ENCODE peak calls at places on chromosomes 3 and 15, in seven cellular contexts. K is EL, W is fibroblast of gingiva, X is fibroblast of pulmonary artery, E is NCI-H345, H is AG09309, Z is A172. D is an unnamed sample.

GRCh38 chr3:195095035-195095703 is 175.8 kb downstream of the XXYLT1 start:
- DNase-seq in E (no peak), K (no peak), W (no peak), H (no peak), Z (no peak), X (no peak), D (peak)

GRCh38 chr3:126827121-126827520 is 123.1 kb downstream of the CHCHD6 start:
- DNase-seq in W (peak), X (peak), H (no peak), Z (no peak), E (no peak), K (no peak), D (no peak)

GRCh38 chr3:46006243-46006642 is 10.6 kb upstream of the FYCO1 start:
- DNase-seq in K (no peak), H (no peak), E (no peak), Z (no peak), W (no peak), X (no peak), D (no peak)

GRCh38 chr3:30471076-30471475 is 135.3 kb upstream of the TGFBR2 start:
- DNase-seq in H (no peak), X (peak), W (peak), Z (no peak), E (no peak), K (peak), D (no peak)

GRCh38 chr3:51773529-51773928 is 5.5 kb downstream of the IQCF6 start:
- DNase-seq in W (no peak), Z (no peak), E (no peak), H (no peak), K (no peak), X (no peak), D (no peak)

GRCh38 chr15:48602358-48603122 is 43.0 kb downstream of the FBN1 start:
- DNase-seq in H (peak), E (no peak), X (peak), K (peak), Z (peak), W (peak), D (no peak)

GRCh38 chr15:38724827-38725226 is 160.2 kb upstream of the RASGRP1 start:
- DNase-seq in X (no peak), K (no peak), E (no peak), H (no peak), Z (no peak), W (no peak), D (no peak)

GRCh38 chr3:185511711-185512110 is 12.9 kb upstream of the TMEM41A start:
- DNase-seq in H (no peak), E (no peak), K (no peak), X (no peak), Z (no peak), W (no peak), D (no peak)

GRCh38 chr3:133933097-133934024 is 37.7 kb upstream of the RAB6B start:
- DNase-seq in Z (no peak), K (no peak), H (no peak), X (no peak), E (no peak), W (no peak), D (peak)

GRCh38 chr3:42661593-42662022 is 8.1 kb downstream of the ZBTB47 start:
- DNase-seq in E (no peak), H (no peak), X (no peak), K (no peak), Z (no peak), W (no peak), D (no peak)

GRCh38 chr15:78951841-78952238 is 7.0 kb upstream of the CTSH start:
- DNase-seq in X (peak), W (no peak), Z (peak), H (no peak), K (peak), E (no peak), D (no peak)

GRCh38 chr15:76328962-76329361 is 7.6 kb upstream of the ISL2 start:
- DNase-seq in Z (peak), X (no peak), E (no peak), W (no peak), H (no peak), K (peak), D (no peak)

GRCh38 chr3:187963677-187964385 is 190.1 kb upstream of the LPP start:
- DNase-seq in K (no peak), Z (no peak), W (peak), E (no peak), H (no peak), X (peak), D (no peak)

GRCh38 chr15:87874896-87875661 is 381.5 kb downstream of the NTRK3 start:
- DNase-seq in E (no peak), X (peak), H (peak), K (peak), W (no peak), Z (peak), D (no peak)

GRCh38 chr3:148331111-148331818 is 366.4 kb upstream of the AGTR1 start:
- DNase-seq in K (no peak), H (no peak), X (no peak), W (no peak), E (no peak), Z (no peak), D (no peak)

GRCh38 chr3:146503459-146504202 is 34.3 kb upstream of the PLSCR2 start:
- DNase-seq in E (peak), Z (peak), X (peak), H (peak), K (peak), W (peak), D (no peak)

GRCh38 chr15:96764946-96765345 is 434.4 kb downstream of the NR2F2 start:
- DNase-seq in Z (no peak), E (no peak), K (no peak), H (no peak), W (no peak), X (no peak), D (no peak)

GRCh38 chr3:112143689-112144088 is 10.6 kb upstream of the GCSAM start:
- DNase-seq in K (no peak), H (no peak), Z (no peak), E (no peak), W (no peak), X (no peak), D (no peak)

GRCh38 chr3:70621451-70621850 is 309.0 kb upstream of the MDFIC2 start:
- DNase-seq in W (no peak), X (no peak), Z (no peak), E (no peak), H (no peak), K (no peak), D (no peak)

GRCh38 chr15:62288361-62289017 is 123.4 kb upstream of the C2CD4B start:
- DNase-seq in K (no peak), W (no peak), E (no peak), X (no peak), Z (no peak), H (no peak), D (no peak)

GRCh38 chr3:186931487-186932280 is 1.4 kb downstream of the ST6GAL1 start:
- DNase-seq in Z (no peak), H (no peak), W (no peak), K (peak), X (peak), E (peak), D (peak)

GRCh38 chr15:50315814-50316630 is 39.0 kb downstream of the GABPB1 start:
- DNase-seq in X (peak), K (peak), Z (peak), H (peak), W (peak), E (peak), D (no peak)

GRCh38 chr3:183275418-183275817 is 22.4 kb downstream of the B3GNT5 start:
- DNase-seq in K (peak), X (peak), E (no peak), Z (no peak), H (no peak), W (peak), D (no peak)

GRCh38 chr3:29721789-29722188 is 440.9 kb downstream of the RBMS3 start:
- DNase-seq in E (no peak), X (peak), W (peak), Z (no peak), K (no peak), H (no peak), D (no peak)

GRCh38 chr3:152222327-152222726 is 46.4 kb upstream of the MBNL1 start:
- DNase-seq in Z (no peak), H (peak), E (no peak), X (peak), W (peak), K (peak), D (no peak)

GRCh38 chr3:58383904-58384303 is 49.7 kb downstream of the PDHB start:
- DNase-seq in H (peak), Z (peak), X (peak), W (peak), E (no peak), K (peak), D (no peak)

GRCh38 chr3:126355777-126356372 is 1.3 kb downstream of the KLF15 start:
- DNase-seq in E (no peak), H (no peak), Z (no peak), X (peak), K (peak), W (peak), D (peak)

GRCh38 chr3:183438749-183439148 is 10.3 kb upstream of the MCF2L2 start:
- DNase-seq in K (no peak), W (no peak), X (no peak), E (peak), H (no peak), Z (no peak), D (peak)

GRCh38 chr3:66297917-66298316 is 77.1 kb downstream of the SLC25A26 start:
- DNase-seq in H (no peak), K (peak), X (peak), E (no peak), Z (peak), W (no peak), D (no peak)

GRCh38 chr3:128426128-128426921 is 40.4 kb downstream of the DNAJB8 start:
- DNase-seq in E (peak), H (no peak), W (no peak), X (peak), K (peak), Z (no peak), D (no peak)

GRCh38 chr15:47397587-47397986 is 319.7 kb upstream of the SEMA6D start:
- DNase-seq in E (no peak), Z (no peak), W (peak), X (peak), H (no peak), K (no peak), D (no peak)

GRCh38 chr15:89383635-89384604 is 49.3 kb upstream of the POLG start:
- DNase-seq in H (no peak), X (peak), W (no peak), K (peak), E (peak), Z (no peak), D (peak)

GRCh38 chr15:69794643-69795461 is 302.9 kb downstream of the TLE3 start:
- DNase-seq in Z (peak), K (peak), W (no peak), E (no peak), X (peak), H (no peak), D (no peak)

GRCh38 chr3:104080228-104080627 is 1286.5 kb upstream of the ALCAM start:
- DNase-seq in E (no peak), K (no peak), X (no peak), W (no peak), Z (no peak), H (no peak), D (no peak)

GRCh38 chr3:99400352-99400751 is 238.0 kb upstream of the COL8A1 start:
- DNase-seq in K (no peak), E (no peak), W (no peak), X (no peak), Z (no peak), H (no peak), D (no peak)

GRCh38 chr3:88076712-88077111 is 17.7 kb downstream of the ZNF654 start:
- DNase-seq in H (no peak), X (no peak), K (no peak), E (no peak), W (no peak), Z (no peak), D (no peak)

GRCh38 chr3:42149537-42150426 is 58.6 kb downstream of the TRAK1 start:
- DNase-seq in K (no peak), E (no peak), H (no peak), W (no peak), X (no peak), Z (peak), D (peak)

GRCh38 chr3:149382091-149382467 is 4.6 kb upstream of the TM4SF1 start:
- DNase-seq in W (peak), X (peak), E (no peak), K (peak), H (peak), Z (peak), D (no peak)

GRCh38 chr15:46080018-46080417 is 445.2 kb downstream of the SQOR start:
- DNase-seq in K (no peak), W (no peak), X (no peak), Z (no peak), E (peak), H (no peak), D (no peak)

GRCh38 chr15:31974855-31975421 is 55.4 kb upstream of the CHRNA7 start:
- DNase-seq in X (peak), Z (peak), K (peak), H (no peak), W (no peak), E (peak), D (no peak)

D was measured in Peyer's patch.